ENCODE peak calls at places on chromosomes 11 and 22, in ten cellular contexts. Z is A549, A is MM.1S, J is BE2C, X is fibroblast of mammary gland, Y is mesothelial cell of epicardium, N is lower leg skin, F is mammary epithelial cell, Q is upper lobe of right lung, V is neural crest cell. E is an unnamed sample.

GRCh38 chr11:10930961-10931760 is 73.3 kb upstream of the ZBED5 start:
- DNase-seq in Y (peak), X (peak), F (peak), Z (peak), N (peak), A (peak), J (peak), Q (peak), V (peak), E (peak)

GRCh38 chr11:5992150-5992549 is 5.4 kb upstream of the OR52L1 start:
- DNase-seq in Y (no peak), Q (no peak), X (peak), J (no peak), V (no peak), F (no peak), A (no peak), Z (no peak), N (no peak), E (no peak)

GRCh38 chr22:45263790-45264269 is 20.9 kb upstream of the UPK3A start:
- DNase-seq in Q (peak), F (peak), A (peak), Z (peak), X (peak), N (peak), V (peak), Y (no peak), J (peak), E (no peak)

GRCh38 chr11:46122955-46123354 is 1.7 kb upstream of the PHF21A start:
- DNase-seq in A (no peak), F (peak), Q (no peak), X (peak), V (no peak), J (no peak), Y (no peak), N (no peak), Z (no peak), E (no peak)

GRCh38 chr11:66981976-66982578 is 7.0 kb downstream of the C11orf86 start:
- DNase-seq in Q (peak), V (no peak), N (peak), X (peak), A (peak), J (peak), Z (peak), Y (peak), F (peak), E (no peak)

GRCh38 chr22:24445481-24446290 is 18.3 kb downstream of the ADORA2A start:
- DNase-seq in Y (no peak), X (no peak), Q (no peak), F (no peak), V (no peak), J (peak), A (no peak), N (no peak), Z (no peak), E (no peak)

GRCh38 chr11:12064136-12064953 is 46.0 kb upstream of the MICAL2 start:
- DNase-seq in J (no peak), N (peak), X (no peak), F (no peak), V (no peak), A (no peak), Q (no peak), Z (no peak), Y (no peak), E (no peak)

GRCh38 chr22:36934940-36935610 is 21.6 kb downstream of the CSF2RB start:
- DNase-seq in Q (no peak), V (no peak), Z (no peak), Y (no peak), J (no peak), A (no peak), F (no peak), N (peak), X (no peak), E (no peak)

GRCh38 chr11:96894587-96894986 is 504.8 kb downstream of the JRKL start:
- DNase-seq in Q (no peak), X (no peak), Y (no peak), A (no peak), Z (no peak), F (no peak), J (no peak), V (no peak), N (no peak), E (no peak)

GRCh38 chr11:66349084-66349386 is 1.6 kb upstream of the B4GAT1 start:
- DNase-seq in Q (no peak), Z (no peak), X (no peak), V (no peak), J (no peak), A (no peak), F (no peak), N (no peak), Y (no peak), E (no peak)

GRCh38 chr11:10459029-10459970 is 4.2 kb downstream of the AMPD3 start:
- DNase-seq in X (no peak), N (peak), A (peak), F (no peak), V (no peak), J (no peak), Q (no peak), Z (no peak), Y (no peak), E (peak)

GRCh38 chr11:128496684-128497056 is 90.7 kb downstream of the ETS1 start:
- DNase-seq in N (no peak), Q (no peak), Y (no peak), X (no peak), A (no peak), J (no peak), V (no peak), F (no peak), Z (peak), E (no peak)

GRCh38 chr22:39024923-39025322 is 4.0 kb downstream of the APOBEC3D start:
- DNase-seq in F (no peak), N (no peak), V (no peak), A (peak), J (no peak), Y (no peak), X (no peak), Z (no peak), Q (no peak), E (no peak)

GRCh38 chr11:6635082-6635932 is 16.1 kb upstream of the TPP1 start:
- DNase-seq in A (no peak), F (no peak), Q (no peak), X (peak), Z (no peak), J (no peak), N (peak), Y (no peak), V (peak), E (no peak)

GRCh38 chr22:19483481-19484244 is 3.9 kb downstream of the CDC45 start:
- DNase-seq in V (no peak), N (no peak), Z (no peak), Y (no peak), F (peak), X (peak), Q (no peak), A (no peak), J (no peak), E (no peak)

GRCh38 chr11:111846640-111847039 is 24.7 kb downstream of the ALG9 start:
- DNase-seq in Z (no peak), V (no peak), Q (no peak), N (no peak), X (peak), A (no peak), Y (no peak), F (no peak), J (no peak), E (no peak)

GRCh38 chr11:125132071-125132470 is 20.6 kb upstream of the TMEM218 start:
- DNase-seq in Q (no peak), F (no peak), Z (no peak), A (no peak), X (no peak), Y (no peak), J (no peak), V (no peak), N (no peak), E (no peak)

GRCh38 chr22:30838111-30838510 is 130.5 kb downstream of the MORC2 start:
- DNase-seq in V (no peak), Z (no peak), A (no peak), N (no peak), J (no peak), X (peak), Q (no peak), F (no peak), Y (no peak), E (no peak)

GRCh38 chr11:65743928-65744698 is 23.5 kb upstream of the RNASEH2C start:
- DNase-seq in A (peak), F (no peak), Q (no peak), J (peak), X (peak), Y (no peak), Z (peak), N (no peak), V (peak), E (no peak)

GRCh38 chr11:76838422-76839068 is 22.2 kb upstream of the ACER3 start:
- DNase-seq in J (peak), Q (no peak), F (no peak), A (no peak), N (no peak), Y (no peak), Z (peak), X (peak), V (no peak), E (no peak)
- TF ChIP-seq CTCF in J (peak), Q (no peak), F (no peak), A (no peak), N (no peak), Y (no peak), Z (peak), X (peak), V (no peak), E (no peak)

GRCh38 chr11:103842795-103843194 is 193.6 kb upstream of the DDI1 start:
- DNase-seq in J (peak), Q (no peak), Z (no peak), Y (no peak), N (no peak), F (no peak), X (peak), V (no peak), A (no peak), E (no peak)
- TF ChIP-seq CTCF in J (no peak), Q (no peak), Z (no peak), Y (no peak), N (no peak), F (no peak), X (no peak), V (no peak), A (no peak), E (no peak)

GRCh38 chr11:120527111-120527748 is 15.7 kb downstream of the GRIK4 start:
- DNase-seq in J (peak), Y (peak), F (no peak), Z (no peak), N (no peak), A (peak), X (peak), V (peak), Q (no peak), E (no peak)
- TF ChIP-seq CTCF in J (peak), Y (no peak), F (no peak), Z (no peak), N (no peak), A (no peak), X (no peak), V (peak), Q (no peak), E (no peak)

DNA sequence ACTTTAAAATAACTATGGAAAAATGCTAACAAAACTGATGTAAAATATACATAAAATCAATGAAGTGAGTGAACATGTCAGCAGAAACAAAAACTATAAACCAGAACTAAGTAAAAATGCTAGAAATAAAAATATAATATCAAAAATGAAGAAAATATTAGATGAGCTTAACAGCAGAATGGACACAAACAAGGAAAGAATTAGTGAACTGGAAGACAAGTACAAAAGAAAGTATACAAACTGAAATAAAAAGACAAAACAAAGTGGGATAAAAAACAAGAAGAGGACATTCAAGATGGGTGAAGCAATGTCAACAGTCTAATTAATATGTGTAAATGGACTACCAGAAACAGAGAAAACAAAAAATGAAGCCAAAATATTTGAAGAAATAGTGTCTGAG is 339.2 kb downstream of the NXPE2 start:
- DNase-seq in Y (no peak), Q (no peak), Z (no peak), X (no peak), V (no peak), F (no peak), J (no peak), N (no peak), A (no peak), E (no peak)
- TF ChIP-seq CTCF in Y (no peak), Q (no peak), Z (no peak), X (no peak), V (no peak), F (no peak), J (no peak), N (no peak), A (no peak), E (no peak)

GRCh38 chr11:127195791-127196190 is 195.2 kb upstream of the KIRREL3 start:
- DNase-seq in N (no peak), A (no peak), F (no peak), V (no peak), X (no peak), Q (no peak), Y (no peak), Z (no peak), J (no peak), E (no peak)

GRCh38 chr11:127199306-127199801 is 198.8 kb upstream of the KIRREL3 start:
- DNase-seq in N (no peak), X (no peak), Z (no peak), A (no peak), V (no peak), J (no peak), Y (no peak), Q (no peak), F (peak), E (no peak)

GRCh38 chr11:127191689-127192088 is 191.1 kb upstream of the KIRREL3 start:
- DNase-seq in Z (no peak), X (no peak), J (no peak), F (no peak), A (no peak), Y (no peak), Q (no peak), N (no peak), V (no peak), E (no peak)

GRCh38 chr11:127193916-127194315 is 193.3 kb upstream of the KIRREL3 start:
- DNase-seq in X (no peak), A (no peak), Z (no peak), N (no peak), F (no peak), Y (no peak), Q (no peak), J (peak), V (no peak), E (no peak)
- TF ChIP-seq CTCF in X (no peak), A (no peak), Z (no peak), N (no peak), F (no peak), Y (no peak), Q (no peak), J (no peak), V (no peak), E (no peak)

DNA sequence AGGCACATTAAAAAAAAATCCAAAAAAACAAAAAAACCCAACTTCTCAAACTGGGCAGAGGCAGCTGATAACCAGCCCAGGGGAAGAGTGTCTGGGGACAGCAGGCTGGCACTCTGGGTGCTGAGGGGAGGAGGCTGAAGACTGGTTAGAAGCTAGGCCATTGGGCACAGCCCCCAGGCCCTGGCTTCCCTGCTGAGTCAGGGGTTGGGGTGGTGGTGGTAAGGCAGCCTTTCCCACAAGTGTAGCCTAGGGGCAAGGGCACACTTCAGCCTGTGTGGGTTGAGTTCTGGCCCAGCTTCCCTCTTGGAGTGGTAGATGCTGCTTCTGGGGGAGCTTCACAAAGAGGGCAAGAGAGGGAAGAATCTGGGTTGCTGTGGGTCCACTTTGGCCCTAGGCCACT is 16.3 kb upstream of the ARFGAP3 start:
- DNase-seq in J (no peak), F (peak), Y (no peak), Q (no peak), N (no peak), Z (no peak), V (no peak), X (no peak), A (no peak), E (no peak)
- TF ChIP-seq CTCF in J (no peak), F (no peak), Y (no peak), Q (no peak), N (no peak), Z (no peak), V (no peak), X (no peak), A (no peak), E (no peak)

DNA sequence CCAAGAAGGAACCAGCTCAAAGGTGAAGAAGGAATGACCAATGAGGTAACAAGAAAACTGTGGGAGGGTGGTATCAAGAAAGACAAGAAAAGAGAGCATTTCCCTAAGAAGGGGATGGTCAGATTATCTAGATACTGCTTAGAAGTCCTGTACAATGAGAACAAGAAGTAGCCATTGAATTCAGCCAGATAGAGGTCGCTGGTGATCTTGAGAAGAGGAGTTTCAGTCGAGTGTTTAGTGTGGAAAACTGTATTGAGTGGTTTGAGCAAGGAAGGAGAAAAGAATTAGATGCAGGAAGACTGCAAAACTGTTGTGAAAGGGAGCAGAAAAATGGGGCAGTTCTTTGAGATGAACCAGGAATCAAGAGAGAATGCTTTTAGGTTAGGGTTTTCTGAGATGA is 74.6 kb upstream of the FAT3 start:
- DNase-seq in J (no peak), Q (no peak), Z (no peak), Y (no peak), X (no peak), A (no peak), F (no peak), N (no peak), V (no peak), E (no peak)
- TF ChIP-seq CTCF in J (peak), Q (no peak), Z (no peak), Y (no peak), X (no peak), A (no peak), F (no peak), N (no peak), V (no peak), E (no peak)

GRCh38 chr11:109040303-109040702 is 375.4 kb downstream of the DDX10 start:
- DNase-seq in N (no peak), J (peak), F (no peak), A (no peak), Q (no peak), Z (no peak), Y (no peak), X (no peak), V (no peak), E (no peak)
- TF ChIP-seq CTCF in N (no peak), J (peak), F (no peak), A (peak), Q (no peak), Z (no peak), Y (no peak), X (peak), V (no peak), E (no peak)

GRCh38 chr11:68783216-68783821 is 32.0 kb upstream of the TESMIN start:
- DNase-seq in A (no peak), N (no peak), Z (no peak), X (no peak), F (no peak), J (no peak), V (no peak), Y (no peak), Q (no peak), E (no peak)
- TF ChIP-seq CTCF in A (no peak), N (no peak), Z (no peak), X (no peak), F (no peak), J (no peak), V (no peak), Y (no peak), Q (no peak), E (no peak)

GRCh38 chr11:119624102-119624615 is 104.8 kb downstream of the NECTIN1 start:
- DNase-seq in F (no peak), A (no peak), Y (no peak), X (no peak), V (no peak), J (peak), Z (peak), Q (no peak), N (no peak), E (no peak)
- TF ChIP-seq CTCF in F (peak), A (peak), Y (peak), X (peak), V (peak), J (peak), Z (peak), Q (peak), N (no peak), E (peak)